ENCODE peak calls at places on chromosome 14, in five cellular contexts. M is activated CD4-positive, alpha-beta T cell treated with anti-CD3 and anti-CD28 coated beads, Interleukin-2, amount 50 U/mL, for 1 hour; Y is colonic mucosa; H is erythroblast; J is kidney epithelial cell. V is an unnamed sample.

GRCh38 chr14:88612981-88613380 is 50.1 kb downstream of the ZC3H14 start:
- DNase-seq in M (no peak), Y (no peak), H (no peak), J (no peak), V (no peak)

GRCh38 chr14:98244162-98244948 is 1027.6 kb downstream of the BCL11B start:
- DNase-seq in M (no peak), Y (no peak), H (no peak), J (no peak), V (peak; percentile 16)

GRCh38 chr14:22106700-22107697 is 433.4 kb upstream of the OR4E1 start:
- DNase-seq in M (no peak), Y (no peak), H (no peak), J (no peak), V (peak; percentile 91)

GRCh38 chr14:98924046-98924445 is 348.0 kb downstream of the BCL11B start:
- DNase-seq in M (no peak), Y (no peak), H (no peak), J (no peak), V (no peak)

GRCh38 chr14:77058785-77059184 is 30.3 kb upstream of the IRF2BPL start:
- DNase-seq in M (no peak), Y (no peak), H (no peak), J (no peak), V (no peak)

GRCh38 chr14:23299986-23300686 is 2.5 kb downstream of the PPP1R3E start:
- DNase-seq in M (no peak), Y (peak; percentile 27), H (no peak), J (no peak), V (no peak)

GRCh38 chr14:88426271-88426670 is 40.8 kb downstream of the SPATA7 start:
- DNase-seq in M (no peak), Y (no peak), H (no peak), J (no peak), V (no peak)

GRCh38 chr14:77046706-77047105 is 18.2 kb upstream of the IRF2BPL start:
- DNase-seq in M (no peak), Y (no peak), H (peak; percentile 67), J (no peak), V (no peak)

GRCh38 chr14:74973003-74973614 is 17.7 kb upstream of the PGF start:
- DNase-seq in M (no peak), Y (no peak), H (no peak), J (no peak), V (no peak)

GRCh38 chr14:69312608-69313007 is 52.6 kb downstream of the GALNT16 start:
- DNase-seq in M (no peak), Y (no peak), H (no peak), J (no peak), V (no peak)

GRCh38 chr14:74840603-74841030 is 35.3 kb downstream of the PROX2 start:
- DNase-seq in M (no peak), Y (no peak), H (no peak), J (no peak), V (no peak)

V was measured in epithelial cell of prostate.